ENCODE peak calls at places on chromosome 16, in eight cellular contexts. One of them, this sample, is unnamed.

GRCh38 chr16:4190086-4190485 is 51.8 kb downstream of the SRL start:
- DNase-seq in mesothelial cell of epicardium: no peak
- DNase-seq in head of caudate nucleus: no peak
- DNase-seq in DMS153: no peak
- DNase-seq in lung: no peak
- DNase-seq in RWPE1: no peak
- DNase-seq in AG08395: no peak
- DNase-seq in H54: no peak
- DNase-seq in this sample: no peak

GRCh38 chr16:67226804-67227566 is at the start of gene TMEM208:
- DNase-seq in RWPE1: peak; percentile 92
- DNase-seq in AG08395: peak; percentile 98
- DNase-seq in mesothelial cell of epicardium: peak; percentile 98
- DNase-seq in lung: peak; percentile 97
- DNase-seq in H54: peak; percentile 95
- DNase-seq in DMS153: peak; percentile 97
- DNase-seq in head of caudate nucleus: peak; percentile 96
- DNase-seq in this sample: peak; percentile 98

GRCh38 chr16:57525761-57526160 is 10.6 kb downstream of the CCDC102A start:
- DNase-seq in mesothelial cell of epicardium: no peak
- DNase-seq in RWPE1: no peak
- DNase-seq in lung: no peak
- DNase-seq in head of caudate nucleus: no peak
- DNase-seq in H54: no peak
- DNase-seq in AG08395: no peak
- DNase-seq in DMS153: no peak
- DNase-seq in this sample: no peak

GRCh38 chr16:28192811-28193529 is 18.8 kb downstream of the XPO6 start:
- DNase-seq in RWPE1: no peak
- DNase-seq in mesothelial cell of epicardium: no peak
- DNase-seq in head of caudate nucleus: no peak
- DNase-seq in H54: no peak
- DNase-seq in AG08395: no peak
- DNase-seq in DMS153: no peak
- DNase-seq in lung: no peak
- DNase-seq in this sample: peak; percentile 85

GRCh38 chr16:2471016-2471652 is at the start of gene NTN3:
- DNase-seq in RWPE1: no peak
- DNase-seq in lung: no peak
- DNase-seq in mesothelial cell of epicardium: peak; percentile 78
- DNase-seq in AG08395: no peak
- DNase-seq in head of caudate nucleus: no peak
- DNase-seq in DMS153: peak; percentile 21
- DNase-seq in H54: no peak
- DNase-seq in this sample: no peak

GRCh38 chr16:74868501-74868900 is 93.9 kb upstream of the FA2H start:
- DNase-seq in AG08395: peak; percentile 31
- DNase-seq in mesothelial cell of epicardium: no peak
- DNase-seq in RWPE1: peak; percentile 39
- DNase-seq in lung: no peak
- DNase-seq in DMS153: no peak
- DNase-seq in H54: no peak
- DNase-seq in head of caudate nucleus: no peak
- DNase-seq in this sample: no peak

GRCh38 chr16:17803625-17804410 is 333.1 kb upstream of the XYLT1 start:
- DNase-seq in H54: no peak
- DNase-seq in mesothelial cell of epicardium: no peak
- DNase-seq in DMS153: no peak
- DNase-seq in RWPE1: peak; percentile 36
- DNase-seq in AG08395: peak; percentile 72
- DNase-seq in head of caudate nucleus: no peak
- DNase-seq in lung: no peak
- DNase-seq in this sample: no peak

GRCh38 chr16:57284206-57284951 is at the start of gene PLLP:
- DNase-seq in RWPE1: peak; percentile 68
- DNase-seq in AG08395: peak; percentile 41
- DNase-seq in lung: no peak
- DNase-seq in H54: peak; percentile 61
- DNase-seq in head of caudate nucleus: peak; percentile 38
- DNase-seq in mesothelial cell of epicardium: peak; percentile 57
- DNase-seq in DMS153: no peak
- DNase-seq in this sample: peak; percentile 23

GRCh38 chr16:6903671-6904070 is 429.0 kb upstream of the RBFOX1 start:
- DNase-seq in RWPE1: no peak
- DNase-seq in head of caudate nucleus: no peak
- DNase-seq in AG08395: no peak
- DNase-seq in lung: no peak
- DNase-seq in mesothelial cell of epicardium: no peak
- DNase-seq in DMS153: no peak
- DNase-seq in H54: no peak
- DNase-seq in this sample: no peak

GRCh38 chr16:71923941-71924690 is 28.8 kb downstream of the IST1 start:
- DNase-seq in H54: no peak
- DNase-seq in head of caudate nucleus: no peak
- DNase-seq in RWPE1: no peak
- DNase-seq in mesothelial cell of epicardium: no peak
- DNase-seq in AG08395: no peak
- DNase-seq in DMS153: no peak
- DNase-seq in lung: no peak
- DNase-seq in this sample: no peak

GRCh38 chr16:63130942-63131341 is 1094.7 kb upstream of the CDH8 start:
- DNase-seq in lung: no peak
- DNase-seq in mesothelial cell of epicardium: no peak
- DNase-seq in H54: no peak
- DNase-seq in RWPE1: no peak
- DNase-seq in AG08395: no peak
- DNase-seq in DMS153: no peak
- DNase-seq in head of caudate nucleus: no peak
- DNase-seq in this sample: no peak

GRCh38 chr16:66278111-66278531 is 88.4 kb upstream of the CDH5 start:
- DNase-seq in H54: no peak
- DNase-seq in AG08395: no peak
- DNase-seq in RWPE1: peak; percentile 75
- DNase-seq in DMS153: peak; percentile 36
- DNase-seq in lung: peak; percentile 86
- DNase-seq in head of caudate nucleus: no peak
- DNase-seq in mesothelial cell of epicardium: no peak
- DNase-seq in this sample: no peak

GRCh38 chr16:75494696-75495601 is at the start of gene CHST6:
- DNase-seq in lung: no peak
- DNase-seq in DMS153: peak; percentile 13
- DNase-seq in RWPE1: no peak
- DNase-seq in head of caudate nucleus: peak; percentile 73
- DNase-seq in H54: no peak
- DNase-seq in AG08395: no peak
- DNase-seq in mesothelial cell of epicardium: peak; percentile 47
- DNase-seq in this sample: peak; percentile 29

GRCh38 chr16:68416057-68417046 is 32.0 kb downstream of the SMPD3 start:
- DNase-seq in RWPE1: no peak
- DNase-seq in DMS153: peak; percentile 98
- DNase-seq in H54: no peak
- DNase-seq in AG08395: no peak
- DNase-seq in head of caudate nucleus: no peak
- DNase-seq in mesothelial cell of epicardium: no peak
- DNase-seq in lung: peak; percentile 59
- DNase-seq in this sample: no peak

GRCh38 chr16:70160821-70161220 is 12.8 kb upstream of the CLEC18C start:
- DNase-seq in H54: no peak
- DNase-seq in head of caudate nucleus: no peak
- DNase-seq in DMS153: no peak
- DNase-seq in AG08395: peak; percentile 2
- DNase-seq in lung: no peak
- DNase-seq in RWPE1: no peak
- DNase-seq in mesothelial cell of epicardium: no peak
- DNase-seq in this sample: no peak

GRCh38 chr16:56657555-56658430 is at the start of gene MT1F:
- DNase-seq in mesothelial cell of epicardium: no peak
- DNase-seq in AG08395: peak; percentile 33
- DNase-seq in H54: no peak
- DNase-seq in RWPE1: peak; percentile 91
- DNase-seq in lung: peak; percentile 94
- DNase-seq in DMS153: peak; percentile 83
- DNase-seq in head of caudate nucleus: peak; percentile 50
- DNase-seq in this sample: peak; percentile 27

GRCh38 chr16:11297492-11298142 is 16.5 kb upstream of the PRM1 start:
- DNase-seq in AG08395: peak; percentile 62
- DNase-seq in head of caudate nucleus: peak; percentile 67
- DNase-seq in DMS153: peak; percentile 85
- DNase-seq in mesothelial cell of epicardium: peak; percentile 50
- DNase-seq in H54: peak; percentile 31
- DNase-seq in lung: peak; percentile 83
- DNase-seq in RWPE1: no peak
- DNase-seq in this sample: peak; percentile 95

GRCh38 chr16:11684231-11685025 is 16.2 kb downstream of the SNN start:
- DNase-seq in AG08395: no peak
- DNase-seq in lung: no peak
- DNase-seq in RWPE1: no peak
- DNase-seq in H54: no peak
- DNase-seq in head of caudate nucleus: no peak
- DNase-seq in DMS153: no peak
- DNase-seq in mesothelial cell of epicardium: no peak
- DNase-seq in this sample: no peak

GRCh38 chr16:67562918-67563707 is 787 bp downstream of the CTCF start:
- DNase-seq in AG08395: no peak
- DNase-seq in lung: peak; percentile 54
- DNase-seq in head of caudate nucleus: peak; percentile 67
- DNase-seq in H54: no peak
- DNase-seq in DMS153: peak; percentile 43
- DNase-seq in RWPE1: no peak
- DNase-seq in mesothelial cell of epicardium: peak; percentile 74
- DNase-seq in this sample: peak; percentile 66

GRCh38 chr16:11280616-11281522 is at the start of gene PRM1:
- DNase-seq in DMS153: no peak
- DNase-seq in RWPE1: no peak
- DNase-seq in mesothelial cell of epicardium: no peak
- DNase-seq in AG08395: no peak
- DNase-seq in H54: no peak
- DNase-seq in lung: no peak
- DNase-seq in head of caudate nucleus: no peak
- DNase-seq in this sample: no peak

GRCh38 chr16:54540525-54541180 is 254.1 kb upstream of the IRX3 start:
- DNase-seq in DMS153: peak; percentile 42
- DNase-seq in AG08395: no peak
- DNase-seq in lung: peak; percentile 48
- DNase-seq in head of caudate nucleus: no peak
- DNase-seq in H54: no peak
- DNase-seq in RWPE1: no peak
- DNase-seq in mesothelial cell of epicardium: no peak
- DNase-seq in this sample: no peak

GRCh38 chr16:19583665-19584300 is 28.3 kb downstream of the VPS35L start:
- DNase-seq in mesothelial cell of epicardium: no peak
- DNase-seq in lung: no peak
- DNase-seq in H54: no peak
- DNase-seq in AG08395: peak; percentile 25
- DNase-seq in DMS153: no peak
- DNase-seq in RWPE1: peak; percentile 36
- DNase-seq in head of caudate nucleus: no peak
- DNase-seq in this sample: peak; percentile 5

GRCh38 chr16:86789621-86790051 is 211.3 kb downstream of the FOXL1 start:
- DNase-seq in head of caudate nucleus: no peak
- DNase-seq in AG08395: peak; percentile 49
- DNase-seq in mesothelial cell of epicardium: no peak
- DNase-seq in H54: no peak
- DNase-seq in DMS153: no peak
- DNase-seq in lung: no peak
- DNase-seq in RWPE1: no peak
- DNase-seq in this sample: no peak

GRCh38 chr16:4081035-4081434 is 35.2 kb downstream of the ADCY9 start:
- DNase-seq in head of caudate nucleus: no peak
- DNase-seq in lung: no peak
- DNase-seq in mesothelial cell of epicardium: no peak
- DNase-seq in RWPE1: no peak
- DNase-seq in H54: no peak
- DNase-seq in AG08395: no peak
- DNase-seq in DMS153: no peak
- DNase-seq in this sample: no peak

GRCh38 chr16:48537909-48538745 is 71.9 kb downstream of the N4BP1 start:
- DNase-seq in lung: peak; percentile 54
- DNase-seq in H54: no peak
- DNase-seq in RWPE1: no peak
- DNase-seq in head of caudate nucleus: peak; percentile 29
- DNase-seq in AG08395: no peak
- DNase-seq in DMS153: no peak
- DNase-seq in mesothelial cell of epicardium: peak; percentile 37
- DNase-seq in this sample: no peak

GRCh38 chr16:909281-910000 is 61.3 kb downstream of the LMF1 start:
- DNase-seq in H54: no peak
- DNase-seq in RWPE1: no peak
- DNase-seq in AG08395: no peak
- DNase-seq in mesothelial cell of epicardium: no peak
- DNase-seq in DMS153: no peak
- DNase-seq in lung: no peak
- DNase-seq in head of caudate nucleus: no peak
- DNase-seq in this sample: no peak

GRCh38 chr16:50501986-50502615 is 46.1 kb upstream of the NKD1 start:
- DNase-seq in RWPE1: no peak
- DNase-seq in AG08395: no peak
- DNase-seq in lung: no peak
- DNase-seq in mesothelial cell of epicardium: no peak
- DNase-seq in DMS153: no peak
- DNase-seq in head of caudate nucleus: no peak
- DNase-seq in H54: no peak
- DNase-seq in this sample: no peak

GRCh38 chr16:89308391-89309333 is 91.2 kb downstream of the ZNF778 start:
- DNase-seq in lung: no peak
- DNase-seq in head of caudate nucleus: no peak
- DNase-seq in RWPE1: no peak
- DNase-seq in DMS153: no peak
- DNase-seq in AG08395: no peak
- DNase-seq in H54: no peak
- DNase-seq in mesothelial cell of epicardium: no peak
- DNase-seq in this sample: no peak

GRCh38 chr16:73232555-73233422 is 184.9 kb upstream of the ZFHX3 start:
- DNase-seq in AG08395: peak; percentile 46
- DNase-seq in mesothelial cell of epicardium: peak; percentile 68
- DNase-seq in RWPE1: no peak
- DNase-seq in DMS153: no peak
- DNase-seq in lung: no peak
- DNase-seq in head of caudate nucleus: peak; percentile 54
- DNase-seq in H54: no peak
- DNase-seq in this sample: no peak

GRCh38 chr16:89291355-89291754 is 73.9 kb downstream of the ZNF778 start:
- DNase-seq in AG08395: no peak
- DNase-seq in RWPE1: no peak
- DNase-seq in mesothelial cell of epicardium: no peak
- DNase-seq in H54: no peak
- DNase-seq in head of caudate nucleus: no peak
- DNase-seq in DMS153: no peak
- DNase-seq in lung: no peak
- DNase-seq in this sample: no peak

GRCh38 chr16:53773150-53773846 is 69.3 kb downstream of the FTO start:
- DNase-seq in lung: peak; percentile 41
- DNase-seq in H54: peak; percentile 10
- DNase-seq in mesothelial cell of epicardium: no peak
- DNase-seq in RWPE1: peak; percentile 66
- DNase-seq in DMS153: peak; percentile 44
- DNase-seq in head of caudate nucleus: no peak
- DNase-seq in AG08395: peak; percentile 69
- DNase-seq in this sample: peak; percentile 5

GRCh38 chr16:83802135-83802534 is 5.6 kb upstream of the HSBP1 start:
- DNase-seq in RWPE1: peak; percentile 69
- DNase-seq in mesothelial cell of epicardium: no peak
- DNase-seq in DMS153: no peak
- DNase-seq in lung: no peak
- DNase-seq in AG08395: peak; percentile 88
- DNase-seq in head of caudate nucleus: no peak
- DNase-seq in H54: no peak
- DNase-seq in this sample: no peak

GRCh38 chr16:11560701-11561439 is 25.8 kb downstream of the LITAF start:
- DNase-seq in AG08395: no peak
- DNase-seq in head of caudate nucleus: no peak
- DNase-seq in mesothelial cell of epicardium: no peak
- DNase-seq in H54: no peak
- DNase-seq in RWPE1: peak; percentile 30
- DNase-seq in DMS153: no peak
- DNase-seq in lung: no peak
- DNase-seq in this sample: no peak

GRCh38 chr16:66603537-66604375 is 748 bp upstream of the CMTM3 start:
- DNase-seq in mesothelial cell of epicardium: no peak
- DNase-seq in RWPE1: no peak
- DNase-seq in AG08395: peak; percentile 54
- DNase-seq in head of caudate nucleus: peak; percentile 29
- DNase-seq in H54: peak; percentile 67
- DNase-seq in lung: peak; percentile 44
- DNase-seq in DMS153: peak; percentile 36
- DNase-seq in this sample: peak; percentile 59